ENCODE peak calls at places on chromosomes 11 and 22, in eight cellular contexts. A is activated naive CD4-positive, alpha-beta T cell; G is lung; Y is ELR; K is NCI-H1417; O is AG08396; P is fibroblast of the aortic adventitia; V is progenitor cell of endocrine pancreas. H is an unnamed sample.

GRCh38 chr22:50621491-50621880 is 6.5 kb downstream of the ARSA start:
- DNase-seq in A (no peak), G (no peak), Y (no peak), K (no peak), O (no peak), P (no peak), V (no peak), H (peak; percentile 51)

GRCh38 chr22:50691521-50691920 is 18.9 kb downstream of the SHANK3 start:
- DNase-seq in A (no peak), G (no peak), Y (peak; percentile 57), K (peak; percentile 1), O (no peak), P (peak; percentile 61), V (no peak), H (peak; percentile 52)

GRCh38 chr11:10657308-10658271 is 36.0 kb downstream of the IRAG1 start:
- DNase-seq in A (no peak), G (no peak), Y (peak; percentile 74), K (no peak), O (peak; percentile 67), P (peak; percentile 85), V (no peak), H (no peak)

GRCh38 chr11:66112640-66113098 is 42.6 kb downstream of the PACS1 start:
- DNase-seq in A (no peak), G (no peak), Y (peak; percentile 91), K (no peak), O (peak; percentile 28), P (peak; percentile 89), V (no peak), H (no peak)

GRCh38 chr11:70871881-70872280 is 380.5 kb downstream of the SHANK2 start:
- DNase-seq in A (no peak), G (no peak), Y (no peak), K (peak; percentile 70), O (peak; percentile 90), P (peak; percentile 4), V (no peak), H (no peak)

GRCh38 chr11:76667856-76668255 is 2.7 kb downstream of the LRRC32 start:
- DNase-seq in A (no peak), G (no peak), Y (no peak), K (no peak), O (no peak), P (no peak), V (no peak), H (no peak)

GRCh38 chr22:31567196-31567595 is 70.9 kb downstream of the SFI1 start:
- DNase-seq in A (no peak), G (no peak), Y (no peak), K (no peak), O (no peak), P (no peak), V (no peak), H (no peak)

GRCh38 chr11:9633674-9634073 is 30.2 kb upstream of the SWAP70 start:
- DNase-seq in A (no peak), G (no peak), Y (no peak), K (no peak), O (no peak), P (no peak), V (no peak), H (no peak)

GRCh38 chr11:70876685-70877084 is 375.7 kb downstream of the SHANK2 start:
- DNase-seq in A (no peak), G (no peak), Y (no peak), K (peak; percentile 19), O (no peak), P (no peak), V (no peak), H (peak; percentile 39)

GRCh38 chr11:14270690-14271542 is 88.1 kb downstream of the RRAS2 start:
- DNase-seq in A (no peak), G (no peak), Y (no peak), K (no peak), O (no peak), P (no peak), V (no peak), H (no peak)

GRCh38 chr11:64048042-64048854 is 12.5 kb downstream of the FLRT1 start:
- DNase-seq in A (no peak), G (no peak), Y (no peak), K (no peak), O (no peak), P (no peak), V (no peak), H (no peak)

GRCh38 chr11:19244621-19245020 is 3.9 kb upstream of the E2F8 start:
- DNase-seq in A (no peak), G (no peak), Y (peak; percentile 17), K (no peak), O (no peak), P (no peak), V (no peak), H (no peak)

GRCh38 chr11:64262271-64263002 is 11.1 kb downstream of the PLCB3 start:
- DNase-seq in A (no peak), G (no peak), Y (no peak), K (no peak), O (no peak), P (no peak), V (no peak), H (no peak)

GRCh38 chr11:44315947-44316387 is 6.0 kb upstream of the ALX4 start:
- DNase-seq in A (no peak), G (no peak), Y (peak; percentile 50), K (no peak), O (no peak), P (no peak), V (no peak), H (peak; percentile 64)

GRCh38 chr11:3163241-3163981 is 1.7 kb downstream of the OSBPL5 start:
- DNase-seq in A (no peak), G (no peak), Y (no peak), K (no peak), O (no peak), P (no peak), V (no peak), H (no peak)

GRCh38 chr11:12377106-12377823 is at the start of gene PARVA:
- DNase-seq in A (no peak), G (peak; percentile 65), Y (peak; percentile 90), K (no peak), O (peak; percentile 80), P (peak; percentile 82), V (peak; percentile 60), H (peak; percentile 88)

GRCh38 chr11:75166791-75167190 is 15.9 kb downstream of the SLCO2B1 start:
- DNase-seq in A (no peak), G (no peak), Y (no peak), K (no peak), O (no peak), P (no peak), V (no peak), H (no peak)

GRCh38 chr22:25497269-25497668 is 67.2 kb upstream of the GRK3 start:
- DNase-seq in A (no peak), G (no peak), Y (no peak), K (no peak), O (peak; percentile 25), P (peak; percentile 23), V (no peak), H (peak; percentile 50)

GRCh38 chr11:1531961-1532586 is 40.0 kb downstream of the DUSP8 start:
- DNase-seq in A (no peak), G (no peak), Y (peak; percentile 59), K (no peak), O (peak; percentile 84), P (peak; percentile 72), V (no peak), H (no peak)

H was measured in NCI-H69.